ENCODE peak calls at places on chromosomes 3 and 15, in seven cellular contexts. N is heart left ventricle, P is A549, Y is GM12878, D is stomach, H is tibial nerve, W is body of pancreas. Q is an unnamed sample.

GRCh38 chr3:55721716-55722484 is 234.8 kb upstream of the WNT5A start:
- DNase-seq in N (no peak), P (no peak), Y (no peak), D (peak), H (peak), W (peak), Q (no peak)

GRCh38 chr3:155370198-155370597 is 76.7 kb upstream of the STRIT1 start:
- DNase-seq in N (peak), P (no peak), Y (no peak), D (no peak), H (peak), W (no peak), Q (peak)

GRCh38 chr3:189551007-189551406 is 80.2 kb upstream of the TP63 start:
- DNase-seq in N (no peak), P (no peak), Y (no peak), D (no peak), H (no peak), W (no peak), Q (no peak)

GRCh38 chr3:109640146-109640652 is 302.9 kb upstream of the DPPA4 start:
- DNase-seq in N (no peak), P (no peak), Y (no peak), D (no peak), H (no peak), W (no peak), Q (no peak)

GRCh38 chr3:110027446-110027845 is 690.1 kb upstream of the DPPA4 start:
- DNase-seq in N (no peak), P (no peak), Y (no peak), D (no peak), H (no peak), W (no peak), Q (no peak)

GRCh38 chr3:64266983-64267382 is 41.7 kb upstream of the PRICKLE2 start:
- DNase-seq in N (no peak), P (no peak), Y (no peak), D (no peak), H (no peak), W (no peak), Q (no peak)

GRCh38 chr3:50205719-50206276 is 727 bp downstream of the SLC38A3 start:
- DNase-seq in N (peak), P (no peak), Y (no peak), D (peak), H (no peak), W (peak), Q (no peak)

GRCh38 chr3:128523591-128523990 is 30.6 kb upstream of the GATA2 start:
- DNase-seq in N (no peak), P (no peak), Y (no peak), D (no peak), H (no peak), W (no peak), Q (no peak)

GRCh38 chr3:99950921-99951320 is 133.3 kb downstream of the CMSS1 start:
- DNase-seq in N (no peak), P (no peak), Y (no peak), D (no peak), H (no peak), W (no peak), Q (no peak)

GRCh38 chr3:149572796-149573414 is 84.9 kb downstream of the WWTR1 start:
- DNase-seq in N (no peak), P (no peak), Y (no peak), D (no peak), H (no peak), W (no peak), Q (no peak)

GRCh38 chr3:87359807-87360206 is 83.4 kb upstream of the POU1F1 start:
- DNase-seq in N (no peak), P (no peak), Y (no peak), D (peak), H (no peak), W (peak), Q (no peak)

GRCh38 chr15:70528270-70528706 is 235.1 kb downstream of the UACA start:
- DNase-seq in N (no peak), P (no peak), Y (peak), D (peak), H (no peak), W (no peak), Q (no peak)

GRCh38 chr3:41955192-41955591 is 6.7 kb downstream of the ULK4 start:
- DNase-seq in N (no peak), P (no peak), Y (no peak), D (no peak), H (no peak), W (no peak), Q (peak)

GRCh38 chr3:189967254-189967865 is 153.3 kb downstream of the P3H2 start:
- DNase-seq in N (no peak), P (peak), Y (no peak), D (no peak), H (peak), W (no peak), Q (no peak)

GRCh38 chr15:47718474-47719440 is 1.5 kb downstream of the SEMA6D start:
- DNase-seq in N (peak), P (no peak), Y (no peak), D (no peak), H (peak), W (peak), Q (peak)

GRCh38 chr3:170222647-170223541 is 670 bp downstream of the PRKCI start:
- DNase-seq in N (peak), P (peak), Y (no peak), D (peak), H (peak), W (peak), Q (peak)

GRCh38 chr3:42693530-42693930 is 8.2 kb downstream of the KLHL40 start:
- DNase-seq in N (no peak), P (no peak), Y (no peak), D (no peak), H (no peak), W (no peak), Q (no peak)

GRCh38 chr3:180705619-180706018 is 26.3 kb upstream of the CCDC39 start:
- DNase-seq in N (no peak), P (no peak), Y (no peak), D (no peak), H (no peak), W (no peak), Q (no peak)

GRCh38 chr3:79016587-79017380 is 751.0 kb downstream of the ROBO1 start:
- DNase-seq in N (no peak), P (no peak), Y (no peak), D (no peak), H (no peak), W (no peak), Q (no peak)

GRCh38 chr3:190506271-190506670 is 7.6 kb upstream of the IL1RAP start:
- DNase-seq in N (no peak), P (no peak), Y (no peak), D (no peak), H (no peak), W (no peak), Q (no peak)

GRCh38 chr15:32657198-32657886 is 15.8 kb downstream of the SCG5 start:
- DNase-seq in N (no peak), P (no peak), Y (no peak), D (peak), H (no peak), W (peak), Q (no peak)

GRCh38 chr3:72185549-72186484 is 400.9 kb upstream of the PROK2 start:
- DNase-seq in N (no peak), P (peak), Y (no peak), D (no peak), H (no peak), W (no peak), Q (no peak)

GRCh38 chr15:51267047-51267713 is 71.2 kb downstream of the CYP19A1 start:
- DNase-seq in N (no peak), P (no peak), Y (no peak), D (no peak), H (no peak), W (no peak), Q (peak)

GRCh38 chr3:13229291-13229949 is 156.2 kb upstream of the IQSEC1 start:
- DNase-seq in N (peak), P (peak), Y (peak), D (no peak), H (no peak), W (no peak), Q (no peak)
- TF ChIP-seq CTCF in N (no peak), P (peak), Y (peak), D (no peak), H (no peak), W (no peak), Q (no peak)

GRCh38 chr15:66706225-66706732 is 4.2 kb downstream of the SMAD6 start:
- DNase-seq in N (peak), P (peak), Y (no peak), D (peak), H (no peak), W (peak), Q (no peak)
- TF ChIP-seq POLR2A in N (no peak), P (no peak), Y (no peak), D (no peak), H (no peak), W (no peak), Q (peak)

GRCh38 chr3:146658841-146659240 is 53.7 kb upstream of the PLSCR5 start:
- DNase-seq in N (no peak), P (no peak), Y (no peak), D (no peak), H (no peak), W (no peak), Q (no peak)
- H3K27ac ChIP-seq in N (no peak), P (no peak), Y (no peak), D (no peak), H (no peak), W (no peak), Q (no peak)

GRCh38 chr15:96703794-96704550 is 373.5 kb downstream of the NR2F2 start:
- DNase-seq in N (no peak), P (no peak), Y (no peak), D (no peak), H (no peak), W (no peak), Q (no peak)

GRCh38 chr15:96701876-96702275 is 371.4 kb downstream of the NR2F2 start:
- DNase-seq in N (no peak), P (no peak), Y (no peak), D (no peak), H (no peak), W (no peak), Q (no peak)

GRCh38 chr15:96703087-96703486 is 372.6 kb downstream of the NR2F2 start:
- DNase-seq in N (no peak), P (no peak), Y (no peak), D (no peak), H (no peak), W (no peak), Q (no peak)

GRCh38 chr15:96699871-96700401 is 369.4 kb downstream of the NR2F2 start:
- DNase-seq in N (no peak), P (no peak), Y (no peak), D (no peak), H (no peak), W (no peak), Q (no peak)

GRCh38 chr15:96701443-96701842 is 370.9 kb downstream of the NR2F2 start:
- DNase-seq in N (no peak), P (no peak), Y (no peak), D (no peak), H (no peak), W (no peak), Q (no peak)
- TF ChIP-seq CTCF in N (no peak), P (no peak), Y (no peak), D (no peak), H (peak), W (no peak), Q (no peak)

Q was measured in upper lobe of left lung.